ENCODE peak calls at places on chromosomes 5 and 9, in five cellular contexts. G is left cardiac atrium, Y is A549, Z is endodermal cell, O is H54. K is an unnamed sample.

GRCh38 chr9:121860744-121861143 is 209.3 kb downstream of the DAB2IP start:
- DNase-seq in G (peak), Y (no peak), Z (no peak), O (peak), K (no peak)

GRCh38 chr5:177455036-177455660 is 8.5 kb downstream of the PRR7 start:
- DNase-seq in G (peak), Y (peak), Z (peak), O (no peak), K (peak)

GRCh38 chr9:108383801-108384200 is 472.0 kb downstream of the ACTL7B start:
- DNase-seq in G (no peak), Y (no peak), Z (no peak), O (no peak), K (no peak)

GRCh38 chr5:108728566-108729305 is 19.0 kb upstream of the FER start:
- DNase-seq in G (no peak), Y (no peak), Z (no peak), O (no peak), K (peak)

GRCh38 chr5:32960340-32961065 is 249.4 kb downstream of the NPR3 start:
- DNase-seq in G (no peak), Y (no peak), Z (no peak), O (no peak), K (no peak)

GRCh38 chr5:100838048-100838473 is 65.0 kb downstream of the ST8SIA4 start:
- DNase-seq in G (no peak), Y (no peak), Z (no peak), O (no peak), K (no peak)

GRCh38 chr5:86909896-86910295 is 292.2 kb downstream of the COX7C start:
- DNase-seq in G (no peak), Y (no peak), Z (no peak), O (no peak), K (no peak)

GRCh38 chr5:15571618-15572017 is 71.6 kb downstream of the FBXL7 start:
- DNase-seq in G (no peak), Y (no peak), Z (no peak), O (no peak), K (no peak)

GRCh38 chr5:5409151-5409810 is 13.2 kb upstream of the ICE1 start:
- DNase-seq in G (no peak), Y (no peak), Z (no peak), O (no peak), K (no peak)

GRCh38 chr5:175146733-175147132 is 297.2 kb downstream of the DRD1 start:
- DNase-seq in G (no peak), Y (no peak), Z (no peak), O (no peak), K (no peak)

GRCh38 chr5:88190106-88190834 is 78.4 kb downstream of the TMEM161B start:
- DNase-seq in G (no peak), Y (no peak), Z (no peak), O (no peak), K (no peak)

GRCh38 chr5:78065663-78066062 is 228.8 kb downstream of the AP3B1 start:
- DNase-seq in G (no peak), Y (no peak), Z (peak), O (no peak), K (no peak)

GRCh38 chr5:170270670-170271069 is 26.9 kb downstream of the LCP2 start:
- DNase-seq in G (no peak), Y (no peak), Z (no peak), O (no peak), K (no peak)

GRCh38 chr9:133842721-133843227 is 104.6 kb upstream of the SARDH start:
- DNase-seq in G (no peak), Y (no peak), Z (no peak), O (no peak), K (no peak)

GRCh38 chr9:34463098-34463900 is 4.7 kb downstream of the DNAI1 start:
- DNase-seq in G (no peak), Y (peak), Z (peak), O (peak), K (no peak)

GRCh38 chr9:36029765-36030528 is 6.8 kb upstream of the RECK start:
- DNase-seq in G (no peak), Y (no peak), Z (no peak), O (no peak), K (no peak)

GRCh38 chr9:79054500-79054899 is 517.3 kb upstream of the TLE4 start:
- DNase-seq in G (no peak), Y (no peak), Z (no peak), O (no peak), K (no peak)

GRCh38 chr9:107907715-107908114 is 418.1 kb upstream of the KLF4 start:
- DNase-seq in G (no peak), Y (no peak), Z (no peak), O (no peak), K (no peak)

GRCh38 chr5:132065951-132066701 is 5.7 kb downstream of the IL3 start:
- DNase-seq in G (no peak), Y (no peak), Z (no peak), O (no peak), K (no peak)

GRCh38 chr9:4603830-4604229 is 58.3 kb upstream of the PLPP6 start:
- DNase-seq in G (no peak), Y (no peak), Z (no peak), O (no peak), K (no peak)

GRCh38 chr5:51416149-51416548 is 32.9 kb downstream of the ISL1 start:
- DNase-seq in G (no peak), Y (no peak), Z (no peak), O (no peak), K (no peak)

K was measured in CD4-positive, alpha-beta T cell.